ENCODE peak calls at places on chromosomes 16 and 17, in five cellular contexts. One of them, this sample, is unnamed.

GRCh38 chr17:28507567-28508195 is 1.5 kb downstream of the FOXN1 start:
- ATAC-seq in HepG2: peak
- ATAC-seq in A549: peak
- ATAC-seq in K562: peak
- ATAC-seq in upper lobe of left lung: no peak
- ATAC-seq in this sample: no peak

GRCh38 chr17:47999612-48000011 is 28.7 kb downstream of the CDK5RAP3 start:
- ATAC-seq in HepG2: peak
- ATAC-seq in A549: peak
- ATAC-seq in K562: peak
- ATAC-seq in upper lobe of left lung: no peak
- ATAC-seq in this sample: no peak

GRCh38 chr17:2940352-2940751 is 123.1 kb downstream of the OR1D5 start:
- ATAC-seq in HepG2: peak
- ATAC-seq in A549: peak
- ATAC-seq in K562: no peak
- ATAC-seq in upper lobe of left lung: no peak
- ATAC-seq in this sample: peak

GRCh38 chr16:21611546-21612384 is 12.4 kb downstream of the METTL9 start:
- ATAC-seq in HepG2: no peak
- ATAC-seq in A549: no peak
- ATAC-seq in K562: peak
- ATAC-seq in upper lobe of left lung: peak
- ATAC-seq in this sample: no peak

GRCh38 chr16:22664132-22664531 is 149.8 kb upstream of the HS3ST2 start:
- ATAC-seq in HepG2: no peak
- ATAC-seq in A549: no peak
- ATAC-seq in K562: no peak
- ATAC-seq in upper lobe of left lung: peak
- ATAC-seq in this sample: no peak

GRCh38 chr16:17038415-17038814 is 432.3 kb downstream of the XYLT1 start:
- ATAC-seq in HepG2: no peak
- ATAC-seq in A549: no peak
- ATAC-seq in K562: no peak
- ATAC-seq in upper lobe of left lung: no peak
- ATAC-seq in this sample: no peak

GRCh38 chr16:68642436-68643064 is 2.6 kb upstream of the CDH3 start:
- ATAC-seq in HepG2: no peak
- ATAC-seq in A549: no peak
- ATAC-seq in K562: no peak
- ATAC-seq in upper lobe of left lung: peak
- ATAC-seq in this sample: no peak

GRCh38 chr17:70190959-70191805 is 21.9 kb downstream of the KCNJ2 start:
- ATAC-seq in HepG2: no peak
- ATAC-seq in A549: no peak
- ATAC-seq in K562: no peak
- ATAC-seq in upper lobe of left lung: no peak
- ATAC-seq in this sample: no peak

GRCh38 chr16:52786105-52786504 is 239.2 kb upstream of the TOX3 start:
- ATAC-seq in HepG2: no peak
- ATAC-seq in A549: no peak
- ATAC-seq in K562: no peak
- ATAC-seq in upper lobe of left lung: no peak
- ATAC-seq in this sample: no peak

GRCh38 chr17:75808549-75808904 is 23.9 kb downstream of the UNK start:
- ATAC-seq in HepG2: no peak
- ATAC-seq in A549: no peak
- ATAC-seq in K562: no peak
- ATAC-seq in upper lobe of left lung: no peak
- ATAC-seq in this sample: no peak

GRCh38 chr16:10667239-10667638 is 27.5 kb downstream of the TEKT5 start:
- ATAC-seq in HepG2: no peak
- ATAC-seq in A549: no peak
- ATAC-seq in K562: no peak
- ATAC-seq in upper lobe of left lung: no peak
- ATAC-seq in this sample: no peak

GRCh38 chr16:2830355-2830695 is 222 bp downstream of the ZG16B start:
- ATAC-seq in HepG2: no peak
- ATAC-seq in A549: peak
- ATAC-seq in K562: no peak
- ATAC-seq in upper lobe of left lung: no peak
- ATAC-seq in this sample: no peak

GRCh38 chr17:9291912-9292562 is 270.7 kb downstream of the NTN1 start:
- ATAC-seq in HepG2: peak
- ATAC-seq in A549: peak
- ATAC-seq in K562: peak
- ATAC-seq in upper lobe of left lung: peak
- ATAC-seq in this sample: peak

GRCh38 chr17:49995055-49995738 is at the start of gene DLX3:
- ATAC-seq in HepG2: no peak
- ATAC-seq in A549: peak
- ATAC-seq in K562: no peak
- ATAC-seq in upper lobe of left lung: peak
- ATAC-seq in this sample: peak

GRCh38 chr17:55895112-55895759 is 144.4 kb downstream of the PCTP start:
- ATAC-seq in HepG2: no peak
- ATAC-seq in A549: no peak
- ATAC-seq in K562: no peak
- ATAC-seq in upper lobe of left lung: no peak
- ATAC-seq in this sample: peak

GRCh38 chr16:70702624-70703023 is 16.8 kb upstream of the MTSS2 start:
- ATAC-seq in HepG2: no peak
- ATAC-seq in A549: no peak
- ATAC-seq in K562: no peak
- ATAC-seq in upper lobe of left lung: no peak
- ATAC-seq in this sample: no peak

GRCh38 chr17:61048398-61049106 is 351.1 kb upstream of the TBX2 start:
- ATAC-seq in HepG2: no peak
- ATAC-seq in A549: no peak
- ATAC-seq in K562: no peak
- ATAC-seq in upper lobe of left lung: no peak
- ATAC-seq in this sample: no peak

GRCh38 chr17:74860229-74860998 is 729 bp upstream of the GRIN2C start:
- ATAC-seq in HepG2: no peak
- ATAC-seq in A549: peak
- ATAC-seq in K562: no peak
- ATAC-seq in upper lobe of left lung: no peak
- ATAC-seq in this sample: no peak

GRCh38 chr17:13776027-13776551 is 174.4 kb upstream of the HS3ST3A1 start:
- ATAC-seq in HepG2: no peak
- ATAC-seq in A549: no peak
- ATAC-seq in K562: no peak
- ATAC-seq in upper lobe of left lung: no peak
- ATAC-seq in this sample: no peak

GRCh38 chr16:29641561-29641960 is 21.5 kb upstream of the SPN start:
- ATAC-seq in HepG2: peak
- ATAC-seq in A549: peak
- ATAC-seq in K562: peak
- ATAC-seq in upper lobe of left lung: no peak
- ATAC-seq in this sample: no peak

GRCh38 chr17:42554250-42555121 is 1.8 kb downstream of the HSD17B1 start:
- ATAC-seq in HepG2: peak
- ATAC-seq in A549: peak
- ATAC-seq in K562: peak
- ATAC-seq in upper lobe of left lung: peak
- ATAC-seq in this sample: peak

GRCh38 chr17:31877911-31878702 is 19.1 kb upstream of the COPRS start:
- ATAC-seq in HepG2: no peak
- ATAC-seq in A549: no peak
- ATAC-seq in K562: no peak
- ATAC-seq in upper lobe of left lung: no peak
- ATAC-seq in this sample: no peak

GRCh38 chr16:85778873-85779272 is 20.5 kb downstream of the EMC8 start:
- ATAC-seq in HepG2: no peak
- ATAC-seq in A549: no peak
- ATAC-seq in K562: no peak
- ATAC-seq in upper lobe of left lung: no peak
- ATAC-seq in this sample: no peak

GRCh38 chr16:85733155-85733838 is 17.6 kb downstream of the C16orf74 start:
- ATAC-seq in HepG2: no peak
- ATAC-seq in A549: peak
- ATAC-seq in K562: peak
- ATAC-seq in upper lobe of left lung: no peak
- ATAC-seq in this sample: no peak

GRCh38 chr17:59355030-59355694 is 23.7 kb downstream of the YPEL2 start:
- ATAC-seq in HepG2: no peak
- ATAC-seq in A549: no peak
- ATAC-seq in K562: no peak
- ATAC-seq in upper lobe of left lung: no peak
- ATAC-seq in this sample: no peak

DNA sequence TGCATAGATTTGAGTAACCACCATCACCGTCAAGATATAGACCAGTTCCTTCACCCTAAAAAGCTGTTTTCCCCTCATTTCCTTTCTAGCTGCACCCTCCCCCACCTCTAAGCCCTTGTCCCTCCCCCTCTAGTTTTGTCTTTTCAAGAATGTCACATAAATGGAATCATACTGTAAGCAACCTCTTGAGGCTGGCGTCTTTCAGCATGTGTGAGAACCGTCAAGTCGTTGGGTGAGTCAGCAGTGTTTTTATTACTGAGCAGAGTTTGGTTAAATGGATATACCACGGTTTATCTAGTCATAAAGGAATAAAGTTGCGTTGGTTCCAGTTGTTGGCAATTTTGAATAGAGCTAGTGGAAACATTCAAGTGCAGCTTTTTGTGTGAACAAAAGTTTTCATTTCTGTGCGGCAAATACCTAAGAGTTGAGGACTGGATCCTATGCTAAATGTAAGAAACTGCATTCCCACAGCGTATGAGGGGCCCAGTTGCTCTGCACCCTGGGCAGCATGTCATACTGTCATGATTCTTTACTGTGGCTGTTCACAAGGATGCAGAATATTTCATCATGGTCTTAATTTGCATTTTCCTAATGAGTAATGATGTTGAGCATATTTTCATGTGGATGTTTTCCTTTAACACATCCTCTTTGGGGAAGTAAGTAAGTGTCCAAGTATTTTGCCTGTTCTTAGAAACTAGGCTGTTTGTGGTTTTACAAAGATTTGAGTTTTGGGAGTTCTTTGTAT is 264.3 kb downstream of the CPPED1 start:
- ATAC-seq in HepG2: no peak
- ATAC-seq in A549: no peak
- ATAC-seq in K562: peak
- ATAC-seq in upper lobe of left lung: no peak
- ATAC-seq in this sample: no peak
- TF ChIP-seq EP300 in HepG2: no peak
- TF ChIP-seq EP300 in A549: no peak
- TF ChIP-seq EP300 in K562: no peak
- TF ChIP-seq EP300 in upper lobe of left lung: no peak
- TF ChIP-seq EP300 in this sample: no peak

GRCh38 chr16:67150058-67150832 is 553 bp downstream of the B3GNT9 start:
- ATAC-seq in HepG2: peak
- ATAC-seq in A549: peak
- ATAC-seq in K562: peak
- ATAC-seq in upper lobe of left lung: peak
- ATAC-seq in this sample: peak
- H3K27ac ChIP-seq in HepG2: peak
- H3K27ac ChIP-seq in A549: peak
- H3K27ac ChIP-seq in K562: no peak
- H3K27ac ChIP-seq in upper lobe of left lung: peak
- H3K27ac ChIP-seq in this sample: peak

GRCh38 chr17:78337244-78338109 is 22.4 kb downstream of the SOCS3 start:
- ATAC-seq in HepG2: no peak
- ATAC-seq in A549: peak
- ATAC-seq in K562: no peak
- ATAC-seq in upper lobe of left lung: peak
- ATAC-seq in this sample: no peak
- TF ChIP-seq EP300 in HepG2: no peak
- TF ChIP-seq EP300 in A549: peak
- TF ChIP-seq EP300 in K562: no peak
- TF ChIP-seq EP300 in upper lobe of left lung: peak
- TF ChIP-seq EP300 in this sample: no peak

GRCh38 chr16:56852401-56852730 is 12.6 kb upstream of the SLC12A3 start:
- ATAC-seq in HepG2: no peak
- ATAC-seq in A549: no peak
- ATAC-seq in K562: no peak
- ATAC-seq in upper lobe of left lung: no peak
- ATAC-seq in this sample: no peak
- H3K27ac ChIP-seq in HepG2: no peak
- H3K27ac ChIP-seq in A549: peak
- H3K27ac ChIP-seq in K562: no peak
- H3K27ac ChIP-seq in upper lobe of left lung: no peak
- H3K27ac ChIP-seq in this sample: no peak

GRCh38 chr16:24957887-24958286 is 57.3 kb downstream of the ARHGAP17 start:
- ATAC-seq in HepG2: no peak
- ATAC-seq in A549: no peak
- ATAC-seq in K562: no peak
- ATAC-seq in upper lobe of left lung: no peak
- ATAC-seq in this sample: no peak

GRCh38 chr16:24950275-24950674 is 64.9 kb downstream of the ARHGAP17 start:
- ATAC-seq in HepG2: no peak
- ATAC-seq in A549: no peak
- ATAC-seq in K562: no peak
- ATAC-seq in upper lobe of left lung: no peak
- ATAC-seq in this sample: no peak

GRCh38 chr16:24954137-24954536 is 61.0 kb downstream of the ARHGAP17 start:
- ATAC-seq in HepG2: no peak
- ATAC-seq in A549: no peak
- ATAC-seq in K562: no peak
- ATAC-seq in upper lobe of left lung: no peak
- ATAC-seq in this sample: no peak

GRCh38 chr16:24955975-24956731 is 59.0 kb downstream of the ARHGAP17 start:
- ATAC-seq in HepG2: no peak
- ATAC-seq in A549: no peak
- ATAC-seq in K562: no peak
- ATAC-seq in upper lobe of left lung: peak
- ATAC-seq in this sample: no peak

DNA sequence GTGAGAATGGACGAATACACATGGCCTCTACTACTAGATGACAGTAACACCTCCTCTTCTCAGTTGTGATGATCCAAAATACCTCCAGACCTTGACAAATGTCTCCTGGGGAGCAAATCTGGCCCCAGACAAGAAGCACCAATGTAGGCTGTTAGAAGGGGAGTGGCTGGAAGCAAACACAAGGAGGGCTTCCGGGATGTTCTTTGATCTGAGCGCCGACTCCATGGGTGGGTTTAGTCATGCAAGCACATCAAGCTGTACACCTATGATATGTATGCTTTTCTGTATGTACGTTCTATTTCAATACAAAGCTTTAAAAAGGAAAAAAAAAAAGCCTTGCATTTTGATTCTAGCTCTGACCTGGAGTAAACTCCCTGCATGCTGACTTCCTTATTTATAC is 61.4 kb downstream of the ARHGAP17 start:
- ATAC-seq in HepG2: no peak
- ATAC-seq in A549: no peak
- ATAC-seq in K562: no peak
- ATAC-seq in upper lobe of left lung: no peak
- ATAC-seq in this sample: no peak
- TF ChIP-seq EP300 in HepG2: no peak
- TF ChIP-seq EP300 in A549: no peak
- TF ChIP-seq EP300 in K562: no peak
- TF ChIP-seq EP300 in upper lobe of left lung: no peak
- TF ChIP-seq EP300 in this sample: no peak

This sample was measured in gastroesophageal sphincter.